ENCODE peak calls at places on chromosomes 5 and 9, in ten cellular contexts. E is uterus, K is stomach, M is lower lobe of right lung, X is AG04450, A is neural progenitor cell, O is transverse colon, V is prostate gland, P is heart right ventricle, T is tibial artery. F is an unnamed sample. For H3K9me3, the result is how much of the 10 kb centered on the place peaks cover.

GRCh38 chr9:17135578-17135904 is 701 bp downstream of the CNTLN start:
- DNase-seq in E (no peak), K (no peak), M (peak), X (no peak), A (no peak), O (no peak), V (peak), P (no peak), T (no peak), F (no peak)

GRCh38 chr5:62920856-62921255 is 342.2 kb downstream of the LRRC70 start:
- DNase-seq in E (no peak), K (no peak), M (no peak), X (no peak), A (no peak), O (no peak), V (no peak), P (no peak), T (no peak), F (no peak)

GRCh38 chr9:90773593-90773992 is 28.0 kb upstream of the SYK start:
- DNase-seq in E (no peak), K (no peak), M (no peak), X (no peak), A (peak), O (peak), V (no peak), P (no peak), T (no peak), F (peak)

GRCh38 chr9:80664327-80665210 is 1024.8 kb downstream of the TLE1 start:
- DNase-seq in E (no peak), K (no peak), M (no peak), X (no peak), A (peak), O (no peak), V (no peak), P (no peak), T (no peak), F (no peak)

GRCh38 chr9:108780949-108781734 is 74.6 kb downstream of the ACTL7B start:
- DNase-seq in E (no peak), K (no peak), M (no peak), X (no peak), A (no peak), O (peak), V (no peak), P (no peak), T (no peak), F (no peak)

GRCh38 chr5:66307647-66308257 is 163.7 kb downstream of the SREK1 start:
- DNase-seq in E (no peak), K (no peak), M (no peak), X (peak), A (peak), O (no peak), V (peak), P (no peak), T (no peak), F (no peak)

GRCh38 chr5:31232273-31232888 is 38.9 kb downstream of the CDH6 start:
- DNase-seq in E (no peak), K (no peak), M (no peak), X (peak), A (peak), O (no peak), V (no peak), P (no peak), T (no peak), F (peak)

GRCh38 chr5:96476654-96477053 is 43.6 kb upstream of the PCSK1 start:
- DNase-seq in E (no peak), K (no peak), M (no peak), X (no peak), A (no peak), O (no peak), V (no peak), P (no peak), T (no peak), F (no peak)

GRCh38 chr9:95722141-95722540 is 153.3 kb upstream of the ERCC6L2 start:
- DNase-seq in E (no peak), K (peak), M (no peak), X (no peak), A (no peak), O (peak), V (peak), P (no peak), T (no peak), F (no peak)

GRCh38 chr9:8666060-8666459 is 866.5 kb upstream of the DMAC1 start:
- DNase-seq in E (no peak), K (no peak), M (no peak), X (no peak), A (no peak), O (no peak), V (no peak), P (no peak), T (no peak), F (no peak)

GRCh38 chr5:3212869-3213268 is 382.8 kb upstream of the IRX1 start:
- DNase-seq in E (no peak), K (no peak), M (no peak), X (no peak), A (no peak), O (no peak), V (no peak), P (no peak), T (no peak), F (no peak)

GRCh38 chr9:114370985-114371335 is 16.8 kb downstream of the AKNA start:
- DNase-seq in E (no peak), K (no peak), M (no peak), X (no peak), A (no peak), O (no peak), V (no peak), P (no peak), T (no peak), F (no peak)

GRCh38 chr9:122134822-122135528 is 24.6 kb downstream of the NDUFA8 start:
- DNase-seq in E (no peak), K (no peak), M (no peak), X (no peak), A (peak), O (no peak), V (no peak), P (no peak), T (no peak), F (no peak)

GRCh38 chr5:150053231-150053626 is 33.1 kb downstream of the CSF1R start:
- DNase-seq in E (no peak), K (no peak), M (no peak), X (no peak), A (no peak), O (no peak), V (no peak), P (no peak), T (no peak), F (no peak)

GRCh38 chr5:116764941-116765340 is 190.3 kb upstream of the SEMA6A start:
- DNase-seq in E (no peak), K (no peak), M (no peak), X (no peak), A (no peak), O (no peak), V (no peak), P (no peak), T (no peak), F (no peak)

GRCh38 chr9:89868100-89868499 is 263.3 kb downstream of the GADD45G start:
- DNase-seq in E (no peak), K (no peak), M (no peak), X (no peak), A (no peak), O (no peak), V (no peak), P (no peak), T (no peak), F (no peak)

GRCh38 chr5:84863020-84863419 is 478.3 kb upstream of the EDIL3 start:
- DNase-seq in E (no peak), K (no peak), M (no peak), X (no peak), A (no peak), O (no peak), V (no peak), P (no peak), T (no peak), F (no peak)

GRCh38 chr9:21144620-21145019 is 3.0 kb upstream of the IFNW1 start:
- DNase-seq in E (no peak), K (no peak), M (no peak), X (no peak), A (no peak), O (no peak), V (no peak), P (no peak), T (no peak), F (no peak)

GRCh38 chr5:81749186-81749561 is 1.7 kb downstream of the SSBP2 start:
- DNase-seq in E (no peak), K (no peak), M (no peak), X (no peak), A (peak), O (no peak), V (peak), P (no peak), T (no peak), F (no peak)

GRCh38 chr5:41776435-41776834 is 93.8 kb downstream of the OXCT1 start:
- DNase-seq in E (no peak), K (no peak), M (no peak), X (peak), A (no peak), O (no peak), V (no peak), P (no peak), T (no peak), F (no peak)

GRCh38 chr9:95386843-95387242 is 69.3 kb upstream of the FANCC start:
- DNase-seq in E (no peak), K (no peak), M (no peak), X (no peak), A (no peak), O (no peak), V (no peak), P (no peak), T (no peak), F (no peak)

GRCh38 chr5:82185842-82186241 is 92.3 kb downstream of the RPS23 start:
- DNase-seq in E (no peak), K (no peak), M (no peak), X (no peak), A (no peak), O (no peak), V (no peak), P (no peak), T (no peak), F (no peak)

GRCh38 chr9:34985311-34985899 is 4.1 kb upstream of the DNAJB5 start:
- DNase-seq in E (peak), K (peak), M (no peak), X (no peak), A (peak), O (peak), V (peak), P (peak), T (peak), F (peak)

GRCh38 chr5:8844206-8844605 is 701.7 kb downstream of the SEMA5A start:
- DNase-seq in E (no peak), K (no peak), M (no peak), X (no peak), A (no peak), O (no peak), V (no peak), P (no peak), T (no peak), F (no peak)

GRCh38 chr9:107227696-107228258 is 55.3 kb upstream of the RAD23B start:
- DNase-seq in E (no peak), K (no peak), M (no peak), X (no peak), A (no peak), O (no peak), V (no peak), P (no peak), T (no peak), F (no peak)

GRCh38 chr5:78691073-78691960 is 42.7 kb upstream of the LHFPL2 start:
- DNase-seq in E (no peak), K (no peak), M (no peak), X (no peak), A (no peak), O (no peak), V (no peak), P (no peak), T (no peak), F (no peak)

GRCh38 chr5:74401566-74402320 is 238.8 kb downstream of the ENC1 start:
- DNase-seq in E (no peak), K (no peak), M (no peak), X (no peak), A (no peak), O (no peak), V (no peak), P (no peak), T (no peak), F (no peak)

GRCh38 chr5:170348069-170348702 is 41.0 kb downstream of the KCNMB1 start:
- DNase-seq in E (no peak), K (no peak), M (no peak), X (no peak), A (peak), O (no peak), V (no peak), P (no peak), T (no peak), F (no peak)

GRCh38 chr5:111929892-111930291 is 172.9 kb upstream of the NREP start:
- DNase-seq in E (no peak), K (no peak), M (no peak), X (peak), A (no peak), O (no peak), V (no peak), P (no peak), T (no peak), F (no peak)

GRCh38 chr5:96963267-96963666 is 27.4 kb downstream of the LNPEP start:
- DNase-seq in E (peak), K (no peak), M (no peak), X (no peak), A (no peak), O (peak), V (no peak), P (peak), T (peak), F (peak)

GRCh38 chr9:134050726-134051125 is 17.1 kb downstream of the BRD3 start:
- DNase-seq in E (no peak), K (no peak), M (no peak), X (no peak), A (no peak), O (no peak), V (no peak), P (no peak), T (no peak), F (no peak)

GRCh38 chr5:45800331-45800730 is 104.2 kb upstream of the HCN1 start:
- DNase-seq in E (no peak), K (no peak), M (no peak), X (no peak), A (no peak), O (no peak), V (no peak), P (no peak), T (no peak), F (no peak)

GRCh38 chr9:38416461-38416860 is 7.8 kb downstream of the IGFBPL1 start:
- DNase-seq in E (no peak), K (no peak), M (no peak), X (no peak), A (no peak), O (no peak), V (no peak), P (no peak), T (no peak), F (no peak)

GRCh38 chr5:66529182-66529581 is 67.0 kb upstream of the MAST4 start:
- DNase-seq in E (no peak), K (no peak), M (no peak), X (no peak), A (no peak), O (no peak), V (no peak), P (no peak), T (no peak), F (no peak)

GRCh38 chr5:93219641-93220145 is 361.3 kb downstream of the NR2F1-AS1 start:
- DNase-seq in E (no peak), K (no peak), M (no peak), X (no peak), A (peak), O (no peak), V (no peak), P (no peak), T (no peak), F (no peak)

GRCh38 chr9:126703330-126704156 is 89.8 kb downstream of the LMX1B start:
- DNase-seq in E (no peak), K (no peak), M (peak), X (no peak), A (peak), O (no peak), V (no peak), P (no peak), T (peak), F (no peak)

GRCh38 chr5:44546283-44546682 is 157.1 kb upstream of the FGF10 start:
- DNase-seq in E (no peak), K (no peak), M (no peak), X (peak), A (no peak), O (no peak), V (no peak), P (no peak), T (no peak), F (no peak)

GRCh38 chr5:1315018-1315708 is 20.3 kb upstream of the TERT start:
- DNase-seq in E (no peak), K (peak), M (peak), X (no peak), A (no peak), O (no peak), V (no peak), P (no peak), T (peak), F (no peak)

DNA sequence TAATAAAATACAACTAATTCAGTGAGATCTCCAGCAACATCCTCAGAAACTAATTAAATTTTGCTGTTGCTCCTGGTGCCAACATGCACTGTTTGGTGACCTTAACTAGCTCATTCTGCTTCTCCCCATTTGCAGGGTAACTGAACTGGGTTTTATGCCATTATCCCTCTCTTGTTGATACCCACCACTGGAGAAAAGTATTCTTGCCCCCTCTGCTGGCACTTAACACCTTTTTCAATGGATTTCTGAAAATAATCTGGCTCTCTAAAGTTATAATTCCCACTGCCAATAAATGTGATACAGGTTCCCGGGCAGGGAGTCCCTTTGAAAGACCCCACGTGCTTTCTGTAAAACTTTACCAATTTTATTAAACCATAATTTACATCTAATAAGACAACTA is 394.3 kb downstream of the OSTF1 start:
- DNase-seq in E (no peak), K (no peak), M (no peak), X (no peak), A (no peak), O (no peak), V (no peak), P (no peak), T (no peak), F (no peak)
- TF ChIP-seq CTCF in E (no peak), K (no peak), M (no peak), X (no peak), A (peak), O (no peak), V (no peak), P (no peak), T (no peak), F (no peak)

GRCh38 chr5:172165465-172165864 is 22.6 kb downstream of the STK10 start:
- DNase-seq in E (no peak), K (no peak), M (no peak), X (no peak), A (no peak), O (no peak), V (no peak), P (no peak), T (no peak), F (no peak)

GRCh38 chr5:172166030-172166429 is 22.0 kb downstream of the STK10 start:
- DNase-seq in E (no peak), K (no peak), M (no peak), X (no peak), A (no peak), O (no peak), V (no peak), P (no peak), T (no peak), F (no peak)

GRCh38 chr5:172162348-172162747 is 25.7 kb downstream of the STK10 start:
- DNase-seq in E (no peak), K (no peak), M (no peak), X (no peak), A (peak), O (no peak), V (no peak), P (no peak), T (no peak), F (no peak)

GRCh38 chr5:172164773-172165212 is 23.2 kb downstream of the STK10 start:
- DNase-seq in E (no peak), K (no peak), M (no peak), X (no peak), A (no peak), O (no peak), V (no peak), P (peak), T (no peak), F (no peak)

DNA sequence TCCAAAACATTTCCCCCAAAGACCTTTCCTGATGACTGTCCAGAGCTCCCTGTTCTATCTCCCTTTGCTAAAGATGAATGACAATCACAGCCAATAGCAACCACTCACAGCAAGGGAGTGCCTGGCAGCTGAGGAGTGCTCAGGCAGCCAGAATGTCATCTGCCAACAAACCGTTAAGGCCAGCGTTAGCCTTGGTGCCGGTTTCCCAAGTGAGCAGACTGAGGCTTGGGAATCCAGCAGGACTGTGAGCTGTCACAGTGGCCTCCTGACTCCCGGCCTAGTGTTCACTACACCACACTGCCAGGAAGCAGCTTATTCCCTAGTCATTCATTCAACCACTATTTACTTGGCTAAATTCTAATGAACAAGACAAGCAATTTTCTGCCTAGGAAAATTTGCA is 24.7 kb downstream of the STK10 start:
- DNase-seq in E (no peak), K (no peak), M (no peak), X (no peak), A (no peak), O (no peak), V (no peak), P (peak), T (no peak), F (no peak)
- H3K9me3 ChIP-seq in E (under half), K (under half), M (under half), X (under half), A (under half), O (under half), V (under half), P (under half), T (under half), F (under half)

GRCh38 chr5:133806847-133807246 is 161.6 kb downstream of the C5orf15 start:
- DNase-seq in E (no peak), K (no peak), M (no peak), X (no peak), A (no peak), O (no peak), V (no peak), P (no peak), T (no peak), F (no peak)
- H3K4me3 ChIP-seq in E (no peak), K (no peak), M (no peak), X (no peak), A (no peak), O (no peak), V (no peak), P (no peak), T (no peak), F (no peak)

GRCh38 chr9:137613259-137613658 is 5.5 kb upstream of the EHMT1 start:
- DNase-seq in E (no peak), K (no peak), M (no peak), X (no peak), A (no peak), O (no peak), V (no peak), P (no peak), T (no peak), F (no peak)

GRCh38 chr9:137612741-137613142 is 6.1 kb upstream of the EHMT1 start:
- DNase-seq in E (no peak), K (no peak), M (no peak), X (no peak), A (no peak), O (no peak), V (no peak), P (no peak), T (no peak), F (no peak)

GRCh38 chr9:137615387-137615871 is 3.4 kb upstream of the EHMT1 start:
- DNase-seq in E (no peak), K (no peak), M (no peak), X (no peak), A (no peak), O (no peak), V (no peak), P (no peak), T (no peak), F (no peak)

GRCh38 chr9:137613738-137614523 is 4.9 kb upstream of the EHMT1 start:
- DNase-seq in E (no peak), K (no peak), M (no peak), X (no peak), A (no peak), O (no peak), V (no peak), P (no peak), T (no peak), F (no peak)

GRCh38 chr9:137614631-137615386 is 4.0 kb upstream of the EHMT1 start:
- DNase-seq in E (no peak), K (peak), M (no peak), X (no peak), A (no peak), O (no peak), V (no peak), P (no peak), T (no peak), F (no peak)
- TF ChIP-seq CTCF in E (no peak), K (no peak), M (no peak), X (no peak), A (no peak), O (no peak), V (no peak), P (no peak), T (no peak), F (no peak)